ENCODE peak calls at places on chromosomes 12 and 14, in four cellular contexts. One of them, this sample, is unnamed.
A peak's percentile ranks its signal among the peaks of the same experiment; 100 is the strongest.

GRCh38 chr12:54173066-54173726 is 15.6 kb downstream of the SMUG1 start:
- DNase-seq in T-helper 2 cell: peak; percentile 7
- DNase-seq in NCI-H460: no peak
- DNase-seq in 8988T: peak; percentile 49
- DNase-seq in this sample: peak; percentile 44

GRCh38 chr14:101499080-101499479 is 62.2 kb upstream of the DIO3 start:
- DNase-seq in T-helper 2 cell: no peak
- DNase-seq in NCI-H460: no peak
- DNase-seq in 8988T: no peak
- DNase-seq in this sample: no peak

GRCh38 chr12:124687695-124688301 is 120.4 kb upstream of the NCOR2 start:
- DNase-seq in T-helper 2 cell: no peak
- DNase-seq in NCI-H460: no peak
- DNase-seq in 8988T: no peak
- DNase-seq in this sample: no peak

GRCh38 chr14:104424406-104425072 is 155.0 kb upstream of the C14orf180 start:
- DNase-seq in T-helper 2 cell: no peak
- DNase-seq in NCI-H460: no peak
- DNase-seq in 8988T: no peak
- DNase-seq in this sample: no peak

GRCh38 chr12:41409628-41410027 is 221.5 kb downstream of the PDZRN4 start:
- DNase-seq in T-helper 2 cell: no peak
- DNase-seq in NCI-H460: no peak
- DNase-seq in 8988T: no peak
- DNase-seq in this sample: no peak

GRCh38 chr14:99883866-99884650 is 90.8 kb downstream of the EML1 start:
- DNase-seq in T-helper 2 cell: no peak
- DNase-seq in NCI-H460: no peak
- DNase-seq in 8988T: no peak
- DNase-seq in this sample: no peak

GRCh38 chr14:30194769-30195168 is 267.1 kb upstream of the PRKD1 start:
- DNase-seq in T-helper 2 cell: no peak
- DNase-seq in NCI-H460: no peak
- DNase-seq in 8988T: no peak
- DNase-seq in this sample: no peak

GRCh38 chr12:113439606-113440030 is 17.4 kb downstream of the SDSL start:
- DNase-seq in T-helper 2 cell: no peak
- DNase-seq in NCI-H460: peak; percentile 53
- DNase-seq in 8988T: peak; percentile 51
- DNase-seq in this sample: peak; percentile 68

GRCh38 chr12:52627395-52628110 is 9.2 kb upstream of the KRT73 start:
- DNase-seq in T-helper 2 cell: no peak
- DNase-seq in NCI-H460: no peak
- DNase-seq in 8988T: no peak
- DNase-seq in this sample: no peak

GRCh38 chr12:68959457-68960161 is 26.6 kb upstream of the CPM start:
- DNase-seq in T-helper 2 cell: no peak
- DNase-seq in NCI-H460: no peak
- DNase-seq in 8988T: no peak
- DNase-seq in this sample: no peak

GRCh38 chr12:96310067-96310466 is 90.2 kb downstream of the CDK17 start:
- DNase-seq in T-helper 2 cell: no peak
- DNase-seq in NCI-H460: no peak
- DNase-seq in 8988T: no peak
- DNase-seq in this sample: no peak

GRCh38 chr14:33689680-33690079 is 261.2 kb downstream of the EGLN3 start:
- DNase-seq in T-helper 2 cell: no peak
- DNase-seq in NCI-H460: no peak
- DNase-seq in 8988T: no peak
- DNase-seq in this sample: no peak

GRCh38 chr14:100293497-100294212 is 12.6 kb downstream of the SLC25A29 start:
- DNase-seq in T-helper 2 cell: no peak
- DNase-seq in NCI-H460: no peak
- DNase-seq in 8988T: no peak
- DNase-seq in this sample: no peak

GRCh38 chr12:91978143-91978542 is 167.5 kb downstream of the BTG1 start:
- DNase-seq in T-helper 2 cell: peak; percentile 17
- DNase-seq in NCI-H460: no peak
- DNase-seq in 8988T: no peak
- DNase-seq in this sample: no peak

GRCh38 chr14:93493054-93493453 is 62.3 kb downstream of the UNC79 start:
- DNase-seq in T-helper 2 cell: no peak
- DNase-seq in NCI-H460: no peak
- DNase-seq in 8988T: no peak
- DNase-seq in this sample: no peak

GRCh38 chr14:75274899-75275569 is 3.6 kb upstream of the FOS start:
- DNase-seq in T-helper 2 cell: peak; percentile 53
- DNase-seq in NCI-H460: no peak
- DNase-seq in 8988T: no peak
- DNase-seq in this sample: no peak

GRCh38 chr14:54465654-54466053 is 23.1 kb downstream of the GMFB start:
- DNase-seq in T-helper 2 cell: no peak
- DNase-seq in NCI-H460: no peak
- DNase-seq in 8988T: no peak
- DNase-seq in this sample: no peak

GRCh38 chr12:85821216-85821615 is 15.0 kb downstream of the RASSF9 start:
- DNase-seq in T-helper 2 cell: no peak
- DNase-seq in NCI-H460: no peak
- DNase-seq in 8988T: no peak
- DNase-seq in this sample: no peak

GRCh38 chr12:95988506-95989275 is 7.5 kb downstream of the HAL start:
- DNase-seq in T-helper 2 cell: no peak
- DNase-seq in NCI-H460: no peak
- DNase-seq in 8988T: no peak
- DNase-seq in this sample: no peak

GRCh38 chr14:23564181-23564812 is 3.3 kb downstream of the AP1G2 start:
- DNase-seq in T-helper 2 cell: no peak
- DNase-seq in NCI-H460: no peak
- DNase-seq in 8988T: no peak
- DNase-seq in this sample: no peak

This sample was measured in Calu3.